ENCODE peak calls at places on chromosomes 12 and 14, in eight cellular contexts. One of them, this sample, is unnamed.

GRCh38 chr12:47078733-47079364 is 572 bp upstream of the PCED1B start:
- DNase-seq in heart left ventricle: no peak
- DNase-seq in A549: peak
- DNase-seq in HCT116: no peak
- DNase-seq in stomach: no peak
- DNase-seq in transverse colon: peak
- DNase-seq in suprapubic skin: no peak
- DNase-seq in right lobe of liver: no peak
- DNase-seq in this sample: peak

GRCh38 chr12:6821271-6821673 is 349 bp upstream of the GPR162 start:
- DNase-seq in suprapubic skin: peak
- DNase-seq in heart left ventricle: peak
- DNase-seq in A549: peak
- DNase-seq in stomach: peak
- DNase-seq in HCT116: no peak
- DNase-seq in right lobe of liver: no peak
- DNase-seq in transverse colon: peak
- DNase-seq in this sample: no peak

GRCh38 chr12:49750027-49750977 is 8.9 kb downstream of the TMBIM6 start:
- DNase-seq in suprapubic skin: no peak
- DNase-seq in stomach: no peak
- DNase-seq in heart left ventricle: no peak
- DNase-seq in right lobe of liver: no peak
- DNase-seq in transverse colon: no peak
- DNase-seq in A549: no peak
- DNase-seq in HCT116: peak
- DNase-seq in this sample: no peak

GRCh38 chr14:24094839-24095195 is 706 bp downstream of the PCK2 start:
- DNase-seq in transverse colon: no peak
- DNase-seq in A549: no peak
- DNase-seq in stomach: no peak
- DNase-seq in HCT116: no peak
- DNase-seq in right lobe of liver: no peak
- DNase-seq in suprapubic skin: no peak
- DNase-seq in heart left ventricle: no peak
- DNase-seq in this sample: peak

GRCh38 chr12:91274886-91275285 is 92.3 kb upstream of the DCN start:
- DNase-seq in transverse colon: no peak
- DNase-seq in suprapubic skin: no peak
- DNase-seq in HCT116: no peak
- DNase-seq in heart left ventricle: no peak
- DNase-seq in A549: no peak
- DNase-seq in right lobe of liver: no peak
- DNase-seq in stomach: no peak
- DNase-seq in this sample: no peak

GRCh38 chr14:36301159-36301558 is 19.3 kb downstream of the MBIP start:
- DNase-seq in transverse colon: no peak
- DNase-seq in HCT116: no peak
- DNase-seq in stomach: peak
- DNase-seq in heart left ventricle: no peak
- DNase-seq in A549: no peak
- DNase-seq in suprapubic skin: no peak
- DNase-seq in right lobe of liver: no peak
- DNase-seq in this sample: no peak

GRCh38 chr14:89658977-89659670 is 242.1 kb upstream of the FOXN3 start:
- DNase-seq in right lobe of liver: peak
- DNase-seq in suprapubic skin: no peak
- DNase-seq in stomach: no peak
- DNase-seq in HCT116: no peak
- DNase-seq in transverse colon: no peak
- DNase-seq in heart left ventricle: no peak
- DNase-seq in A549: no peak
- DNase-seq in this sample: no peak

GRCh38 chr12:47868552-47869031 is 36.2 kb downstream of the VDR start:
- DNase-seq in right lobe of liver: no peak
- DNase-seq in heart left ventricle: no peak
- DNase-seq in transverse colon: peak
- DNase-seq in HCT116: no peak
- DNase-seq in A549: no peak
- DNase-seq in suprapubic skin: no peak
- DNase-seq in stomach: no peak
- DNase-seq in this sample: no peak

GRCh38 chr14:92655372-92655771 is 93.1 kb downstream of the LGMN start:
- DNase-seq in HCT116: no peak
- DNase-seq in A549: no peak
- DNase-seq in transverse colon: no peak
- DNase-seq in suprapubic skin: no peak
- DNase-seq in right lobe of liver: no peak
- DNase-seq in stomach: no peak
- DNase-seq in heart left ventricle: no peak
- DNase-seq in this sample: no peak

GRCh38 chr14:92654206-92654901 is 94.1 kb downstream of the LGMN start:
- DNase-seq in stomach: no peak
- DNase-seq in transverse colon: no peak
- DNase-seq in HCT116: no peak
- DNase-seq in right lobe of liver: no peak
- DNase-seq in A549: no peak
- DNase-seq in heart left ventricle: no peak
- DNase-seq in suprapubic skin: no peak
- DNase-seq in this sample: no peak

GRCh38 chr14:92656306-92656705 is 92.1 kb downstream of the LGMN start:
- DNase-seq in A549: no peak
- DNase-seq in right lobe of liver: no peak
- DNase-seq in HCT116: no peak
- DNase-seq in heart left ventricle: no peak
- DNase-seq in transverse colon: no peak
- DNase-seq in suprapubic skin: no peak
- DNase-seq in stomach: no peak
- DNase-seq in this sample: no peak

GRCh38 chr14:92657457-92658142 is 90.8 kb downstream of the LGMN start:
- DNase-seq in suprapubic skin: peak
- DNase-seq in stomach: peak
- DNase-seq in heart left ventricle: peak
- DNase-seq in A549: no peak
- DNase-seq in right lobe of liver: peak
- DNase-seq in HCT116: no peak
- DNase-seq in transverse colon: peak
- DNase-seq in this sample: no peak

GRCh38 chr14:92655802-92656201 is 92.6 kb downstream of the LGMN start:
- DNase-seq in transverse colon: no peak
- DNase-seq in suprapubic skin: no peak
- DNase-seq in stomach: no peak
- DNase-seq in HCT116: no peak
- DNase-seq in heart left ventricle: no peak
- DNase-seq in A549: no peak
- DNase-seq in right lobe of liver: no peak
- DNase-seq in this sample: no peak
- H3K27ac ChIP-seq in transverse colon: peak
- H3K27ac ChIP-seq in suprapubic skin: no peak
- H3K27ac ChIP-seq in stomach: peak
- H3K27ac ChIP-seq in HCT116: no peak
- H3K27ac ChIP-seq in heart left ventricle: no peak
- H3K27ac ChIP-seq in A549: no peak
- H3K27ac ChIP-seq in right lobe of liver: no peak
- H3K27ac ChIP-seq in this sample: peak

GRCh38 chr14:92039720-92040430 is at the start of gene TRIP11:
- DNase-seq in transverse colon: peak
- DNase-seq in A549: peak
- DNase-seq in HCT116: peak
- DNase-seq in suprapubic skin: peak
- DNase-seq in right lobe of liver: peak
- DNase-seq in stomach: peak
- DNase-seq in heart left ventricle: peak
- DNase-seq in this sample: peak
- TF ChIP-seq POLR2A in transverse colon: peak
- TF ChIP-seq POLR2A in A549: peak
- TF ChIP-seq POLR2A in HCT116: peak
- TF ChIP-seq POLR2A in suprapubic skin: peak
- TF ChIP-seq POLR2A in right lobe of liver: peak
- TF ChIP-seq POLR2A in stomach: peak
- TF ChIP-seq POLR2A in heart left ventricle: peak
- TF ChIP-seq POLR2A in this sample: peak

GRCh38 chr12:100268835-100269564 is 2.0 kb downstream of the SCYL2 start:
- DNase-seq in heart left ventricle: no peak
- DNase-seq in right lobe of liver: no peak
- DNase-seq in HCT116: no peak
- DNase-seq in stomach: no peak
- DNase-seq in A549: no peak
- DNase-seq in transverse colon: no peak
- DNase-seq in suprapubic skin: no peak
- DNase-seq in this sample: no peak

GRCh38 chr12:100266802-100267602 is at the start of the genes DEPDC4 and SCYL2:
- DNase-seq in HCT116: peak
- DNase-seq in suprapubic skin: peak
- DNase-seq in A549: peak
- DNase-seq in stomach: peak
- DNase-seq in transverse colon: peak
- DNase-seq in heart left ventricle: peak
- DNase-seq in right lobe of liver: peak
- DNase-seq in this sample: peak

GRCh38 chr12:100267603-100268281 is 765 bp downstream of the SCYL2 start:
- DNase-seq in heart left ventricle: peak
- DNase-seq in A549: no peak
- DNase-seq in stomach: peak
- DNase-seq in right lobe of liver: peak
- DNase-seq in HCT116: no peak
- DNase-seq in suprapubic skin: peak
- DNase-seq in transverse colon: no peak
- DNase-seq in this sample: no peak

GRCh38 chr12:100265732-100266131 is 1.1 kb downstream of the DEPDC4 start:
- DNase-seq in transverse colon: no peak
- DNase-seq in HCT116: no peak
- DNase-seq in right lobe of liver: no peak
- DNase-seq in suprapubic skin: no peak
- DNase-seq in heart left ventricle: no peak
- DNase-seq in A549: no peak
- DNase-seq in stomach: no peak
- DNase-seq in this sample: no peak

GRCh38 chr12:100266163-100266801 is 597 bp downstream of the DEPDC4 start:
- DNase-seq in suprapubic skin: no peak
- DNase-seq in A549: peak
- DNase-seq in right lobe of liver: no peak
- DNase-seq in transverse colon: no peak
- DNase-seq in heart left ventricle: no peak
- DNase-seq in stomach: no peak
- DNase-seq in HCT116: no peak
- DNase-seq in this sample: no peak
- H3K27ac ChIP-seq in suprapubic skin: peak
- H3K27ac ChIP-seq in A549: peak
- H3K27ac ChIP-seq in right lobe of liver: peak
- H3K27ac ChIP-seq in transverse colon: peak
- H3K27ac ChIP-seq in heart left ventricle: peak
- H3K27ac ChIP-seq in stomach: peak
- H3K27ac ChIP-seq in HCT116: peak
- H3K27ac ChIP-seq in this sample: peak

GRCh38 chr12:93133361-93133760 is 204.3 kb upstream of the EEA1 start:
- DNase-seq in heart left ventricle: no peak
- DNase-seq in right lobe of liver: no peak
- DNase-seq in stomach: no peak
- DNase-seq in HCT116: no peak
- DNase-seq in A549: no peak
- DNase-seq in suprapubic skin: no peak
- DNase-seq in transverse colon: no peak
- DNase-seq in this sample: no peak

GRCh38 chr12:93134893-93135285 is 205.8 kb upstream of the EEA1 start:
- DNase-seq in right lobe of liver: peak
- DNase-seq in transverse colon: no peak
- DNase-seq in suprapubic skin: no peak
- DNase-seq in HCT116: no peak
- DNase-seq in A549: no peak
- DNase-seq in stomach: no peak
- DNase-seq in heart left ventricle: no peak
- DNase-seq in this sample: no peak

GRCh38 chr12:93134175-93134574 is 205.1 kb upstream of the EEA1 start:
- DNase-seq in right lobe of liver: no peak
- DNase-seq in suprapubic skin: no peak
- DNase-seq in transverse colon: no peak
- DNase-seq in HCT116: no peak
- DNase-seq in A549: no peak
- DNase-seq in heart left ventricle: no peak
- DNase-seq in stomach: no peak
- DNase-seq in this sample: no peak

GRCh38 chr12:93136243-93137015 is 207.3 kb upstream of the EEA1 start:
- DNase-seq in right lobe of liver: no peak
- DNase-seq in A549: no peak
- DNase-seq in transverse colon: no peak
- DNase-seq in stomach: no peak
- DNase-seq in HCT116: no peak
- DNase-seq in heart left ventricle: no peak
- DNase-seq in suprapubic skin: no peak
- DNase-seq in this sample: no peak

DNA sequence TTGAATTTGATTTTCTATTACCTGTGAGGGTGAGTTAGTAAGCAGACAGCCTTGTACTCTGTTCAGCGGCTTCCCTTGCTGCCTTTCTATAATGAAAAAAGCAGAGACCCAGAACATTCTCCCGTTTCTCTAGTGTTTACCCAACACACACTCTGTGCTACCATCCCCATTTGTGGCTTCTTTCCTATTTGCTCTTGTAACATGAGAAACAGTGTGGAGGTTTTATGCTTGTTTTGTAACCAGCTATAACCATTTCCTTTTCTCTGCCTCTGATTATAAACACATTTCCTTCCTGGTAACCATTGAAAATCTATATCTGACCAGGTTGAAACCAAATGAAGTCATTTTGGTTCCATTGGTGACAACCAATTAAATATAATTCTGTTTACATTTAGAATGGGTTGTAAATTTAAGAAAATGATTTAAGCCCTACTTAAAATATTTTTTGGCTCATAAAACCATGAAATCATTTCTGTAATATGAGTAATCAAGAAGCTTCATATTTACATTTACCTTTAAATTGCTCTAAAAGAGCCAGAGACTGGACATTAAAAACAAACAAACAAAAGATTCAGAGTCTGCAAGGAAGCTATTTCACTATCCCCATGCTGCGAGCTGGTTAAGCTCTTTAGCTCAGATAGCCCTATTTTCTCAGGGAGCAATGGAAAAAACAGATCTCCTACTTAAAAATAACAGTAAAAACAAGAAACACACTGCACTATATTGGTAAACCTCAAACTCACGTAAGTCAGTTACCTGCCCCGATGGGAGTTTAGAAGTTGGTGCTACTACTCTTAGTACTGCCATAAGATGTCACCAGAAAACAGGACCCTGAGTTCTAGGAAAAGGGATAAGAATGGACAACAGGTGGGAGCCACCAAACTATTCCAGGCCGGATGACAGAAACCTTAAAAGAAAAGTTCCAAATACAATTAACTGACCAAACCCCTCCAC is 206.5 kb upstream of the EEA1 start:
- DNase-seq in HCT116: no peak
- DNase-seq in transverse colon: no peak
- DNase-seq in stomach: no peak
- DNase-seq in suprapubic skin: no peak
- DNase-seq in right lobe of liver: no peak
- DNase-seq in heart left ventricle: no peak
- DNase-seq in A549: no peak
- DNase-seq in this sample: no peak
- TF ChIP-seq POLR2A in HCT116: no peak
- TF ChIP-seq POLR2A in transverse colon: no peak
- TF ChIP-seq POLR2A in stomach: no peak
- TF ChIP-seq POLR2A in suprapubic skin: no peak
- TF ChIP-seq POLR2A in right lobe of liver: no peak
- TF ChIP-seq POLR2A in heart left ventricle: no peak
- TF ChIP-seq POLR2A in A549: no peak
- TF ChIP-seq POLR2A in this sample: no peak

GRCh38 chr14:100896369-100897060 is 7.0 kb downstream of the RTL1 start:
- DNase-seq in transverse colon: no peak
- DNase-seq in A549: no peak
- DNase-seq in right lobe of liver: no peak
- DNase-seq in suprapubic skin: peak
- DNase-seq in HCT116: no peak
- DNase-seq in stomach: no peak
- DNase-seq in heart left ventricle: no peak
- DNase-seq in this sample: peak
- H3K27ac ChIP-seq in transverse colon: no peak
- H3K27ac ChIP-seq in A549: no peak
- H3K27ac ChIP-seq in right lobe of liver: no peak
- H3K27ac ChIP-seq in suprapubic skin: no peak
- H3K27ac ChIP-seq in HCT116: no peak
- H3K27ac ChIP-seq in stomach: no peak
- H3K27ac ChIP-seq in heart left ventricle: no peak
- H3K27ac ChIP-seq in this sample: no peak